ENCODE peak calls at places on chromosomes 2 and 18, in seven cellular contexts. V, C, Z, W, G, M and J are unnamed samples.

GRCh38 chr2:206345606-206346005 is 71.1 kb downstream of the ZDBF2 start:
- DNase-seq in V (no peak), C (no peak), Z (no peak), W (no peak), G (no peak), M (no peak), J (no peak)

GRCh38 chr2:188588235-188588634 is 296.6 kb downstream of the GULP1 start:
- DNase-seq in V (no peak), C (no peak), Z (peak), W (no peak), G (no peak), M (no peak), J (no peak)

GRCh38 chr2:173326806-173327205 is 27.9 kb upstream of the CDCA7 start:
- DNase-seq in V (no peak), C (no peak), Z (no peak), W (no peak), G (peak), M (no peak), J (no peak)

GRCh38 chr2:45964226-45964841 is 312.9 kb downstream of the PRKCE start:
- DNase-seq in V (no peak), C (peak), Z (peak), W (no peak), G (peak), M (peak), J (no peak)

GRCh38 chr2:173583196-173583595 is 228.5 kb downstream of the CDCA7 start:
- DNase-seq in V (no peak), C (no peak), Z (no peak), W (no peak), G (no peak), M (no peak), J (no peak)

GRCh38 chr2:12350821-12351220 is 365.9 kb upstream of the TRIB2 start:
- DNase-seq in V (no peak), C (no peak), Z (no peak), W (no peak), G (no peak), M (no peak), J (no peak)

GRCh38 chr2:168699834-168700417 is 102.5 kb upstream of the NOSTRIN start:
- DNase-seq in V (no peak), C (peak), Z (no peak), W (no peak), G (no peak), M (no peak), J (no peak)

GRCh38 chr18:2963048-2963447 is 49.9 kb downstream of the LPIN2 start:
- DNase-seq in V (no peak), C (no peak), Z (no peak), W (no peak), G (no peak), M (no peak), J (peak)

GRCh38 chr18:78962098-78962497 is 17.5 kb upstream of the SALL3 start:
- DNase-seq in V (no peak), C (no peak), Z (no peak), W (no peak), G (no peak), M (no peak), J (no peak)

GRCh38 chr2:164948540-164948939 is 6.8 kb downstream of the SLC38A11 start:
- DNase-seq in V (no peak), C (no peak), Z (no peak), W (no peak), G (no peak), M (no peak), J (no peak)

GRCh38 chr2:218257390-218257981 is 3.3 kb upstream of the GPBAR1 start:
- DNase-seq in V (peak), C (peak), Z (peak), W (peak), G (no peak), M (peak), J (peak)

GRCh38 chr2:223055140-223055539 is 3.1 kb downstream of the KCNE4 start:
- DNase-seq in V (no peak), C (peak), Z (no peak), W (no peak), G (no peak), M (no peak), J (no peak)

GRCh38 chr2:107717666-107718065 is 109.0 kb upstream of the RGPD4 start:
- DNase-seq in V (no peak), C (no peak), Z (no peak), W (peak), G (no peak), M (no peak), J (no peak)

GRCh38 chr2:70647873-70648481 is 94.4 kb upstream of the TGFA start:
- DNase-seq in V (peak), C (peak), Z (peak), W (peak), G (peak), M (no peak), J (peak)

GRCh38 chr2:105376789-105377231 is 22.0 kb downstream of the FHL2 start:
- DNase-seq in V (no peak), C (peak), Z (peak), W (no peak), G (no peak), M (no peak), J (no peak)

GRCh38 chr2:166862582-166863132 is 25.6 kb upstream of the XIRP2 start:
- DNase-seq in V (no peak), C (no peak), Z (peak), W (no peak), G (no peak), M (no peak), J (no peak)

GRCh38 chr18:4797286-4797685 is 342.2 kb upstream of the DLGAP1 start:
- DNase-seq in V (no peak), C (no peak), Z (no peak), W (no peak), G (no peak), M (no peak), J (no peak)

GRCh38 chr2:226447896-226448295 is 351.7 kb downstream of the IRS1 start:
- DNase-seq in V (no peak), C (peak), Z (peak), W (no peak), G (no peak), M (no peak), J (no peak)

GRCh38 chr2:61816480-61817355 is 37.1 kb downstream of the FAM161A start:
- DNase-seq in V (no peak), C (no peak), Z (no peak), W (no peak), G (no peak), M (no peak), J (no peak)

GRCh38 chr2:218406209-218406948 is 6.7 kb downstream of the CTDSP1 start:
- DNase-seq in V (peak), C (peak), Z (peak), W (peak), G (no peak), M (peak), J (peak)

GRCh38 chr2:64035067-64035942 is 16.1 kb upstream of the VPS54 start:
- DNase-seq in V (no peak), C (no peak), Z (peak), W (no peak), G (no peak), M (no peak), J (peak)

GRCh38 chr2:120279708-120280107 is 27.1 kb downstream of the RALB start:
- DNase-seq in V (no peak), C (no peak), Z (no peak), W (no peak), G (no peak), M (no peak), J (no peak)

GRCh38 chr18:2914185-2914584 is 67.4 kb downstream of the EMILIN2 start:
- DNase-seq in V (no peak), C (no peak), Z (no peak), W (no peak), G (no peak), M (no peak), J (no peak)

GRCh38 chr18:49041677-49042570 is 91.2 kb upstream of the SMAD7 start:
- DNase-seq in V (no peak), C (peak), Z (peak), W (peak), G (no peak), M (peak), J (peak)

GRCh38 chr2:119222213-119222612 is 1.4 kb upstream of the STEAP3 start:
- DNase-seq in V (no peak), C (no peak), Z (no peak), W (no peak), G (no peak), M (no peak), J (no peak)

GRCh38 chr18:35443434-35443833 is 54.3 kb downstream of the INO80C start:
- DNase-seq in V (no peak), C (no peak), Z (no peak), W (no peak), G (no peak), M (no peak), J (no peak)

GRCh38 chr2:24887325-24887874 is 32.6 kb downstream of the ADCY3 start:
- DNase-seq in V (no peak), C (no peak), Z (no peak), W (no peak), G (no peak), M (no peak), J (no peak)

GRCh38 chr2:127196998-127197397 is 23.1 kb downstream of the CYP27C1 start:
- DNase-seq in V (no peak), C (no peak), Z (peak), W (peak), G (no peak), M (no peak), J (peak)

GRCh38 chr18:75809392-75809791 is 381.9 kb upstream of the SMIM21 start:
- DNase-seq in V (no peak), C (no peak), Z (no peak), W (no peak), G (no peak), M (no peak), J (no peak)

GRCh38 chr2:39666489-39667141 is 898 bp downstream of the TMEM178A start:
- DNase-seq in V (peak), C (no peak), Z (no peak), W (peak), G (no peak), M (no peak), J (no peak)

GRCh38 chr2:11692966-11693521 is 23.0 kb upstream of the NTSR2 start:
- DNase-seq in V (peak), C (peak), Z (peak), W (peak), G (no peak), M (peak), J (peak)

GRCh38 chr2:133241231-133241575 is 327.1 kb downstream of the NCKAP5 start:
- DNase-seq in V (no peak), C (no peak), Z (no peak), W (no peak), G (peak), M (no peak), J (no peak)

GRCh38 chr18:23340661-23341060 is 112.4 kb upstream of the RIOK3 start:
- DNase-seq in V (no peak), C (peak), Z (no peak), W (no peak), G (no peak), M (no peak), J (no peak)

GRCh38 chr2:234163510-234163909 is 113.0 kb downstream of the SPP2 start:
- DNase-seq in V (no peak), C (no peak), Z (no peak), W (no peak), G (no peak), M (no peak), J (no peak)

GRCh38 chr2:234162876-234163275 is 112.4 kb downstream of the SPP2 start:
- DNase-seq in V (no peak), C (no peak), Z (peak), W (no peak), G (no peak), M (no peak), J (no peak)

GRCh38 chr2:234164499-234165409 is 114.3 kb downstream of the SPP2 start:
- DNase-seq in V (no peak), C (no peak), Z (no peak), W (no peak), G (no peak), M (no peak), J (peak)

GRCh38 chr2:234158812-234159211 is 108.3 kb downstream of the SPP2 start:
- DNase-seq in V (no peak), C (no peak), Z (peak), W (no peak), G (no peak), M (no peak), J (no peak)

GRCh38 chr2:234161932-234162331 is 111.4 kb downstream of the SPP2 start:
- DNase-seq in V (no peak), C (no peak), Z (peak), W (no peak), G (no peak), M (no peak), J (no peak)
- TF ChIP-seq CTCF in V (no peak), C (no peak), Z (no peak), W (no peak), G (no peak), M (no peak), J (no peak)

DNA sequence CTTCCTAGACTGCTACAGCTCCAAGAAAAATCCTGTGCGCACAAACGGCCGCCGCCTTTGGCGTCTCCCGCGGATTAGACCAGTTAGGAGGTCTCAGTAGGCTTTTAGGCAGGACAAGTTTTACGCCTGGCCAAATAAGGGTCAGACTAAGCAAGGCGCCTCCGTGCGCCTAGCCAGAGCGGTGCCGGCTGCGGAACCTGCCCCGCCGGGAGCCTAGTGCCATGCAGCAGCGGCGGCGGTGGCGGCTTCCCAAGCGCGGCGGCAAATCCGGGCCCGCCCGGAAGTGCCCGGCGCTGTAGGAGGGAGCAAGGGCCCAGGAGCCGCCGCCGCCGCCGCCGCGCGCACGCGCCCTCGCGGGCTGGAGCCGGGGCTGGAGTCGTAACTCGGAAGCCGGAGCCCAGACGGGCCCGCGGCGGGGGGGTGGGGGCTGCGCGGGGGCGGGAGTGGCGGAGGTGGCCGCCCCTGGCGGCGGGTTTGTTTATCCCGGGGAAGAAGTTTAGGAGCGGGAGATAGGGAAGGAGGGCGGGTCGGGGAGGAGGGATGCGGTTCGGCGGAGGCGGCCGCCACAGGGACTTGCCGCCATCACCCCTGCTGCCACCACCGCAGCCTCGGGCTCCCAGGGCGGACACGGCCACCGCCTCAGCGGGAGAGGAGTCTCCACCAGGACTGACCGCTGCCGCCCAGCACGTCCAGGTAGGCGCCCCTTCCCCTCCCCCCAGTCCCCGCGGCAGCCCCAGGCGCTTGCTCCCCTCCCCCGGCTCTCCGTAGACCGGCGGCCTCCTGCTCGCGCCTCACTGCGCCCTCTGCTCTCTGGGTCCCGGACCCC is at the start of gene SPOPL:
- DNase-seq in V (peak), C (peak), Z (peak), W (peak), G (peak), M (peak), J (peak)
- H3K4me3 ChIP-seq in V (peak), C (peak), Z (peak), W (peak), G (peak), M (peak), J (peak)

GRCh38 chr18:66872277-66872676 is 268.4 kb upstream of the CDH19 start:
- DNase-seq in V (no peak), C (peak), Z (peak), W (no peak), G (no peak), M (no peak), J (no peak)
- TF ChIP-seq CTCF in V (no peak), C (peak), Z (peak), W (no peak), G (no peak), M (no peak), J (no peak)

DNA sequence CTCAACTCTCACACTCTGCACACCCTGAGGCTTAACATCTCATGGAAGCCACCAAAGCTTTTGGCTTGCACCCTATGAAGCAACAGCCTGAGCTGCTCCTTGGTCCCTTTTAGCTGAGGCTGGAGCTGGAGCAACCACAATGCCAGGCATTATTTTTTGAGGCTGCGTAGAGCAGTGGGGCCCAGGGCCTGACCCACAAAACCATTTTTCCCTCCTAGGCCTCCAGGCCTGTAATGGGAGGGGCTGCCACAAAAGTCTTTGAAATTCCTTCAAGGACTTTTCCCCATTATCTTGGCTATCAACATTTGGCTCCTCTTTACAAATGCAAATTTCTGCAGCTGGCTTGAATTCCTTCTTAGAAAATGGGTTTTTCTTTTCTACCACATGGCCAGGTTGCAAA is 39.8 kb downstream of the CTNNA2 start:
- DNase-seq in V (no peak), C (no peak), Z (no peak), W (no peak), G (no peak), M (no peak), J (no peak)
- H3K4me3 ChIP-seq in V (no peak), C (no peak), Z (no peak), W (no peak), G (no peak), M (no peak), J (no peak)

GRCh38 chr2:96342085-96342484 is 6.5 kb downstream of the NCAPH start:
- DNase-seq in V (no peak), C (peak), Z (peak), W (no peak), G (no peak), M (no peak), J (peak)

GRCh38 chr2:96344011-96344410 is 8.4 kb downstream of the NCAPH start:
- DNase-seq in V (no peak), C (no peak), Z (no peak), W (no peak), G (no peak), M (no peak), J (peak)

GRCh38 chr2:96347395-96347794 is 11.8 kb downstream of the NCAPH start:
- DNase-seq in V (no peak), C (no peak), Z (no peak), W (no peak), G (no peak), M (no peak), J (no peak)

GRCh38 chr2:96345868-96346452 is 10.4 kb downstream of the NCAPH start:
- DNase-seq in V (no peak), C (no peak), Z (no peak), W (no peak), G (no peak), M (no peak), J (no peak)

GRCh38 chr2:96345403-96345802 is 9.8 kb downstream of the NCAPH start:
- DNase-seq in V (no peak), C (no peak), Z (no peak), W (no peak), G (no peak), M (no peak), J (no peak)
- TF ChIP-seq CTCF in V (peak), C (peak), Z (peak), W (peak), G (peak), M (no peak), J (no peak)

DNA sequence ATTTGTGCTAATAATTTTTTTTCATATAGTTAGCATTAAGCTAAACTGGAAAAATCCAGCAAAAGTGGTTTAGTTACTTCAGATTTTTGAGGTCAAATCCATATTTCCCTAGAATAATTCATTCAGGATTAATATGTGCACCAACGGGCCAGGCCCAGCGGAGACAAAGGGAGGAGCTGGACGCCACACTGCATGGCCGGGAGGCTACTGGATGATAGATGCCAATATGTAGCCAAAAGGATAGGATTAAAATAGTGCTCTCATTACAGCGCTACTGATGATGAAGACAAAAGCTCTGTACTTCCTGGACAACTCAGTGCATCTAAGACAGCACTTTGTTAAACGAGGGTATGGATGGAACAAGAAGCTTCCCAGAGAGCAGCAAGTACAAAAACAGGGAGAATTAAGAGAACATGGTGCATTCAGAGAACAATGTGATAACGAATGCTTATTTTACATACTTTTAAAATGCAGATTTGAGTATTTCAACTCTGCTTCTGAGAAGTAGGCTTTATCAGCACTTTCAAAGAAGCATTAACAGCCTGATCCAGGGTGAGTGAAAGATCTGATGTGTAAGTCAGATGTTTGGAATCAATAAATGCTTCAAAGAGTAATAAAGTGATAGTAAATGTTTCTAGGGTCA is 39.8 kb downstream of the PPP4R1 start:
- DNase-seq in V (no peak), C (no peak), Z (no peak), W (no peak), G (no peak), M (no peak), J (no peak)
- H3K4me3 ChIP-seq in V (peak), C (no peak), Z (no peak), W (no peak), G (no peak), M (no peak), J (no peak)

GRCh38 chr18:5841518-5841917 is 53.8 kb downstream of the TMEM200C start:
- DNase-seq in V (no peak), C (no peak), Z (no peak), W (no peak), G (no peak), M (no peak), J (no peak)
- TF ChIP-seq CTCF in V (no peak), C (no peak), Z (peak), W (no peak), G (no peak), M (no peak), J (no peak)

GRCh38 chr2:239257511-239257937 is 143.3 kb downstream of the HDAC4 start:
- DNase-seq in V (no peak), C (peak), Z (peak), W (no peak), G (peak), M (no peak), J (no peak)
- H3K4me3 ChIP-seq in V (no peak), C (no peak), Z (no peak), W (no peak), G (no peak), M (no peak), J (no peak)

GRCh38 chr2:234565842-234566619 is 69.2 kb upstream of the ARL4C start:
- DNase-seq in V (no peak), C (no peak), Z (no peak), W (no peak), G (no peak), M (no peak), J (no peak)
- TF ChIP-seq CTCF in V (no peak), C (no peak), Z (no peak), W (no peak), G (no peak), M (no peak), J (no peak)